ENCODE peak calls at places on chromosomes 1 and 21, in five cellular contexts. G, L, H, P and Q are unnamed samples.

GRCh38 chr1:211606327-211606913 is 27.5 kb upstream of the SLC30A1 start:
- DNase-seq in H (no peak), G (no peak), L (no peak), P (no peak), Q (no peak)

GRCh38 chr1:23098463-23099170 is 70.0 kb downstream of the LUZP1 start:
- DNase-seq in G (peak; percentile 71), L (no peak), P (peak; percentile 62), H (peak; percentile 77), Q (peak; percentile 75)

GRCh38 chr1:111747282-111747734 is 8.1 kb upstream of the INKA2 start:
- DNase-seq in L (no peak), P (peak; percentile 65), G (peak; percentile 80), H (peak; percentile 77), Q (peak; percentile 51)

GRCh38 chr21:28781602-28782274 is 210.9 kb downstream of the LTN1 start:
- DNase-seq in H (peak; percentile 51), P (no peak), G (no peak), L (no peak), Q (no peak)

GRCh38 chr21:41792711-41793110 is 25.9 kb upstream of the RIPK4 start:
- DNase-seq in H (no peak), L (no peak), P (no peak), G (no peak), Q (no peak)

GRCh38 chr1:119367332-119368124 is 1.1 kb upstream of the HAO2 start:
- DNase-seq in H (peak; percentile 45), L (no peak), P (no peak), G (no peak), Q (no peak)

GRCh38 chr21:33817663-33818433 is 97.8 kb downstream of the ATP5PO start:
- DNase-seq in P (no peak), H (no peak), G (no peak), L (no peak), Q (peak; percentile 65)

GRCh38 chr1:94036721-94037120 is 84.2 kb downstream of the ABCA4 start:
- DNase-seq in G (no peak), L (no peak), P (no peak), H (peak; percentile 91), Q (no peak)

GRCh38 chr21:35070436-35070835 is 21.3 kb upstream of the RUNX1 start:
- DNase-seq in G (no peak), L (no peak), P (no peak), H (no peak), Q (no peak)

GRCh38 chr1:78491311-78492071 is 717 bp downstream of the PTGFR start:
- DNase-seq in P (peak; percentile 47), G (peak; percentile 47), L (no peak), H (peak; percentile 61), Q (peak; percentile 19)

GRCh38 chr1:32801096-32801713 is 16.0 kb downstream of the YARS1 start:
- DNase-seq in H (peak; percentile 90), P (no peak), L (no peak), G (no peak), Q (no peak)

GRCh38 chr1:183633676-183634343 is 1.8 kb downstream of the ARPC5 start:
- DNase-seq in G (no peak), L (no peak), P (no peak), H (peak; percentile 95), Q (peak; percentile 33)

GRCh38 chr1:109876617-109877319 is 33.9 kb upstream of the CSF1 start:
- DNase-seq in H (peak; percentile 38), P (no peak), L (no peak), G (peak; percentile 56), Q (no peak)

GRCh38 chr1:88661188-88661587 is 22.9 kb upstream of the PKN2 start:
- DNase-seq in P (no peak), G (no peak), H (no peak), L (no peak), Q (no peak)

GRCh38 chr1:33758698-33759097 is 105.2 kb upstream of the HMGB4 start:
- DNase-seq in P (no peak), L (no peak), H (peak; percentile 7), G (no peak), Q (peak; percentile 68)

GRCh38 chr1:175725684-175726083 is 17.7 kb downstream of the TNR start:
- DNase-seq in G (peak; percentile 47), P (peak; percentile 13), H (peak; percentile 9), L (no peak), Q (peak; percentile 38)

GRCh38 chr1:204320413-204320812 is 39.3 kb downstream of the PLEKHA6 start:
- DNase-seq in L (no peak), P (no peak), G (no peak), H (peak; percentile 91), Q (no peak)

GRCh38 chr1:22133928-22134324 is 9.0 kb downstream of the WNT4 start:
- DNase-seq in P (no peak), H (no peak), G (no peak), L (no peak), Q (no peak)

GRCh38 chr1:153629343-153629665 is 1.1 kb downstream of the S100A1 start:
- DNase-seq in H (no peak), G (no peak), P (no peak), L (no peak), Q (no peak)

GRCh38 chr1:175080030-175080429 is 12.4 kb downstream of the TNN start:
- DNase-seq in L (no peak), G (no peak), P (no peak), H (no peak), Q (no peak)

GRCh38 chr1:118973536-118974160 is 14.5 kb downstream of the TBX15 start:
- DNase-seq in P (no peak), H (no peak), L (no peak), G (no peak), Q (no peak)

GRCh38 chr1:159088050-159088449 is 11.5 kb upstream of the AIM2 start:
- DNase-seq in L (no peak), G (no peak), P (peak; percentile 22), H (peak; percentile 78), Q (no peak)

GRCh38 chr21:35201799-35202198 is 152.7 kb upstream of the RUNX1 start:
- DNase-seq in L (no peak), G (no peak), P (no peak), H (no peak), Q (no peak)

GRCh38 chr1:53739109-53739681 is at the start of gene GLIS1:
- DNase-seq in P (peak; percentile 80), L (no peak), H (peak; percentile 82), G (peak; percentile 92), Q (peak; percentile 86)

DNA sequence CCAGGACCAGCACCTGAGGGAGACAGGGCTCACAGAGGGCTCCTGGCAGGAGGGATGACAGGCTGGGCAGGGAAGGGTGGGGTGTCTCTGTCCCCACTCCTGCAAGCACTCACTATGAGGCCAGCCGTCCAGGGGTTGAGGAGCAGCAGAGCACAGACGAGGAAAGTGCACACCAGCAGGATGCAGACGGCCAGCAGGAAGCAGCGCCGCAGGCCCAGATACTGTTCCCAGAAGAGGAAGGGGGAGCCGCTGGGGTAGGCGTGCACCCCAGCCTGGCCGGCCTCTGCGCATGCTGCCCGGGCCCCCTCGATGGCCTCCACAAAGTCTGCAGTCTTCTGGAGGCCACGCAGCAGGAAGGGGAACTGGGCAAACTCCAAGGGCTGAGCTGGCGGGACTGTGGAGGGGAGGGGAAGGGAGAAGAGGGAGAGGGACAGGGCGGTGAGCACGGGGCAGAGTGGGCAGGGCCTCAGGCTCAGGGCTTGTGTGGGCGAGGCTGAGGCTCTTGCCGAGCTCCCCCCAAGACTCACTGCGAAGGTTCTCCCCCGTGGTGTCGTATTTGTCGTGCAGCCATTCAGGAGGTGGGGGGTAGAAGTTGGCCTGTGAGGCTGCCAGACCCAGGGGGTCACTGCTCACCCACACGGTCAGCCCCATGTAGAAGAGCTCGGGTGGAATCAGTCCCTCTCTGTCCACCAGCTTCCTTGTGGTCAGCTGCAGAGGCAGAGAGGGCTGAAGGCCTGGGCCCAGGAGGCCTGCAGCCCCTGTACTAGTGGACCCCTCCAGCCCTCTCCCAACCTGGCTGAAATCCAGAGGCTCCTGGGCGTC is 16.5 kb downstream of the PTCH2 start:
- DNase-seq in G (peak; percentile 48), H (no peak), P (peak; percentile 54), L (no peak), Q (peak; percentile 77)
- H3K27ac ChIP-seq in G (no peak overlapping the region), H (no peak overlapping the region), P (no peak overlapping the region), L (peak overlapping the region; percentile 11), Q (no peak overlapping the region)

GRCh38 chr1:27567931-27568246 is 36.1 kb downstream of the AHDC1 start:
- DNase-seq in G (no peak), H (no peak), L (no peak), P (no peak), Q (no peak)
- H3K4me1 ChIP-seq in G (peaks cover 30% of the 10 kb centered on the region), H (peaks cover 61% of the 10 kb centered on the region), L (peaks cover 97% of the 10 kb centered on the region), P (peaks cover 96% of the 10 kb centered on the region), Q (peaks cover 97% of the 10 kb centered on the region)

DNA sequence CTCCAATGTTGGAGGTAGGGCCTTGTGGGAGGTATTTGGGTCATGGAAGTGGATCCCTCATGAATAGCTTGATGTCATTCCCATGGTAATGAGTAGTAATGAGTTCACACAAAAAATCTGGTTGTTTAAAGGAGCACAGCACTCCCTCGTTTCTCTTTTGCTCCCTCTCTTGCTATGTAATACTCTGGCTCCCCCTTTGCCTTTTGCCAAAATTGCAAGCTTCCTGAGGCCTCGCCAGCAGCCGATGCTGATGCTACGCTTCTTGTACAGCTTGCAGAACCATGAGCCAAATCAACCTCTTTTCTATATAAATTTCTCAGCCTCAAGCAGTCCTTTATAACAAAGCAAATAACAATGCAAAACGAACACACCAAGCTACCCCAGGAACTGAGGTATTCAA is 80.9 kb downstream of the LHX9 start:
- DNase-seq in P (no peak), H (no peak), G (peak; percentile 34), L (no peak), Q (no peak)
- H3K27ac ChIP-seq in P (no peak overlapping the region), H (no peak overlapping the region), G (no peak overlapping the region), L (no peak overlapping the region), Q (no peak overlapping the region)

GRCh38 chr1:240245629-240246020 is 153.9 kb downstream of the FMN2 start:
- DNase-seq in P (no peak), H (peak; percentile 31), G (no peak), L (no peak), Q (no peak)

GRCh38 chr1:240241278-240241677 is 149.6 kb downstream of the FMN2 start:
- DNase-seq in L (no peak), P (no peak), G (no peak), H (no peak), Q (no peak)

GRCh38 chr1:240247899-240248298 is 156.2 kb downstream of the FMN2 start:
- DNase-seq in H (no peak), G (no peak), L (no peak), P (no peak), Q (no peak)

GRCh38 chr1:240242601-240243144 is 151.0 kb downstream of the FMN2 start:
- DNase-seq in L (no peak), G (no peak), H (peak; percentile 80), P (no peak), Q (no peak)

DNA sequence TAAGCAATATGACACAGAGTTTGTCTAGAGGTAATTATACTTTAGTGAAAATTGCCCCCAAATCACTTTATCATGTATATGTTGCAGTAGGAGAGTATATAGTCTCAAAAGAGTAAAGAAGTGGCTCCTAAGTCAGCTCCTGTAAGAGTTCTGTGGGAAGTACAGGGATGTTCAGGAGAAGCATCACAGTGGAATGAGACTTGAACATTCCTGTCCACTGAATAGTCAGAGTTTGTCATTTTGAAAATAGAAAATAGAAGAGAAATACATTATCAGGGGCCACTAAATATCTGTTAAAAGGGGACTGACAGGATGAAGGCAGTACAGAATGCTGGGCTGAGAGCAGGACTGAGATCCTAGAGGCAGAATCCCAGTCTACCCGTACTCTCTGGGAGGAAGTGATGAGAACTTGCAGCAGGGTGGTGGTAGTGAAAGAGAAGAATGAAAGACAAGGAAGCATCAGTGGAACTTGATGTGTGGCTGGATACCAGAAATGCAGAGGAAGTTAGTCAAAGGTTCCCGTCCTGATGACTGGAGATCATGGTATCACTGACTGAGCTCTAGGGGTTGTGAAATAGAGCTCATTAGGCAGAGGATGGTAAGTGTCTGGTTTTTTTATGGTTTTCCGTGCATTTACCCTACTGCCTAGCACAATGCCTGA is 153.4 kb downstream of the FMN2 start:
- DNase-seq in G (no peak), L (no peak), P (no peak), H (peak; percentile 90), Q (no peak)
- H3K4me1 ChIP-seq in G (no peaks in the 10 kb centered on the region), L (no peaks in the 10 kb centered on the region), P (no peaks in the 10 kb centered on the region), H (peaks cover 12% of the 10 kb centered on the region), Q (no peaks in the 10 kb centered on the region)

GRCh38 chr1:63643517-63643916 is 50.3 kb downstream of the PGM1 start:
- DNase-seq in L (no peak), G (no peak), P (no peak), H (no peak), Q (no peak)
- H3K27ac ChIP-seq in L (peak overlapping the region; percentile 30), G (no peak overlapping the region), P (no peak overlapping the region), H (no peak overlapping the region), Q (no peak overlapping the region)